ENCODE peak calls at places on chromosomes 1 and 21, in four cellular contexts. One of them, this sample, is unnamed.

GRCh38 chr1:88472283-88472682 is 211.8 kb upstream of the PKN2 start:
- DNase-seq in activated CD4-positive, CD25-positive, alpha-beta regulatory T cell: no peak
- DNase-seq in NCI-H1436 treated with DMSO at 0.1 percent for 48 hours: no peak
- DNase-seq in HFF-Myc: no peak
- DNase-seq in this sample: no peak

GRCh38 chr21:16811011-16811410 is 701.8 kb upstream of the CXADR start:
- DNase-seq in activated CD4-positive, CD25-positive, alpha-beta regulatory T cell: no peak
- DNase-seq in HFF-Myc: no peak
- DNase-seq in NCI-H1436 treated with DMSO at 0.1 percent for 48 hours: no peak
- DNase-seq in this sample: no peak

GRCh38 chr1:241675983-241676382 is 23.9 kb downstream of the WDR64 start:
- DNase-seq in HFF-Myc: no peak
- DNase-seq in activated CD4-positive, CD25-positive, alpha-beta regulatory T cell: no peak
- DNase-seq in NCI-H1436 treated with DMSO at 0.1 percent for 48 hours: no peak
- DNase-seq in this sample: no peak

GRCh38 chr1:180636138-180636537 is 4.3 kb downstream of the XPR1 start:
- DNase-seq in NCI-H1436 treated with DMSO at 0.1 percent for 48 hours: no peak
- DNase-seq in activated CD4-positive, CD25-positive, alpha-beta regulatory T cell: no peak
- DNase-seq in HFF-Myc: no peak
- DNase-seq in this sample: no peak

GRCh38 chr1:56491441-56491840 is 87.9 kb downstream of the PLPP3 start:
- DNase-seq in HFF-Myc: no peak
- DNase-seq in activated CD4-positive, CD25-positive, alpha-beta regulatory T cell: no peak
- DNase-seq in NCI-H1436 treated with DMSO at 0.1 percent for 48 hours: no peak
- DNase-seq in this sample: no peak

GRCh38 chr1:116904791-116905320 is 4.9 kb upstream of the PTGFRN start:
- DNase-seq in activated CD4-positive, CD25-positive, alpha-beta regulatory T cell: no peak
- DNase-seq in HFF-Myc: no peak
- DNase-seq in NCI-H1436 treated with DMSO at 0.1 percent for 48 hours: no peak
- DNase-seq in this sample: no peak

GRCh38 chr21:36297938-36298572 is 21.9 kb upstream of the MORC3 start:
- DNase-seq in HFF-Myc: peak
- DNase-seq in activated CD4-positive, CD25-positive, alpha-beta regulatory T cell: peak
- DNase-seq in NCI-H1436 treated with DMSO at 0.1 percent for 48 hours: no peak
- DNase-seq in this sample: no peak

GRCh38 chr21:25809013-25809412 is 74.2 kb downstream of the GABPA start:
- DNase-seq in activated CD4-positive, CD25-positive, alpha-beta regulatory T cell: no peak
- DNase-seq in NCI-H1436 treated with DMSO at 0.1 percent for 48 hours: no peak
- DNase-seq in HFF-Myc: no peak
- DNase-seq in this sample: no peak

GRCh38 chr1:16631248-16632043 is 18.1 kb upstream of the NBPF1 start:
- DNase-seq in HFF-Myc: no peak
- DNase-seq in NCI-H1436 treated with DMSO at 0.1 percent for 48 hours: no peak
- DNase-seq in activated CD4-positive, CD25-positive, alpha-beta regulatory T cell: no peak
- DNase-seq in this sample: no peak

This sample was measured in NCI-H1417 treated with DMSO at 0.1 percent for 48 hours.